ENCODE peak calls at places on chromosomes 1 and 21, in five cellular contexts. F is K562, G is sigmoid colon, R is endothelial cell of umbilical vein, L is GM23338. D is an unnamed sample.

GRCh38 chr1:65177457-65177856 is 29.5 kb downstream of the AK4 start:
- DNase-seq in F (no peak), G (no peak), R (no peak), L (no peak), D (no peak)

GRCh38 chr21:31397939-31398338 is 53.9 kb upstream of the TIAM1 start:
- DNase-seq in F (no peak), G (no peak), R (no peak), L (no peak), D (no peak)

GRCh38 chr1:7434566-7434965 is 336.5 kb upstream of the VAMP3 start:
- DNase-seq in F (no peak), G (no peak), R (no peak), L (no peak), D (no peak)

GRCh38 chr21:14836950-14837349 is 227.8 kb downstream of the NRIP1 start:
- DNase-seq in F (no peak), G (no peak), R (no peak), L (no peak), D (no peak)

GRCh38 chr1:62906428-62906886 is 122.5 kb downstream of the ATG4C start:
- DNase-seq in F (peak), G (no peak), R (peak), L (peak), D (no peak)

GRCh38 chr1:198495635-198496034 is 44.8 kb downstream of the ATP6V1G3 start:
- DNase-seq in F (no peak), G (no peak), R (no peak), L (no peak), D (no peak)

GRCh38 chr1:20648438-20648837 is 12.7 kb downstream of the DDOST start:
- DNase-seq in F (no peak), G (no peak), R (no peak), L (no peak), D (no peak)

GRCh38 chr1:227793079-227793947 is 22.2 kb upstream of the PRSS38 start:
- DNase-seq in F (no peak), G (no peak), R (no peak), L (no peak), D (no peak)

GRCh38 chr21:36718951-36719501 is 20.1 kb downstream of the SIM2 start:
- DNase-seq in F (peak), G (peak), R (no peak), L (no peak), D (no peak)

GRCh38 chr1:24391882-24392603 is 21.5 kb downstream of the STPG1 start:
- DNase-seq in F (peak), G (peak), R (peak), L (peak), D (no peak)
- TF ChIP-seq POLR2AphosphoS5 in F (no peak), G (no peak), R (no peak), L (no peak), D (no peak)

GRCh38 chr1:28871631-28872401 is 42.6 kb upstream of the EPB41 start:
- DNase-seq in F (no peak), G (no peak), R (no peak), L (no peak), D (no peak)
- TF ChIP-seq POLR2AphosphoS5 in F (no peak), G (no peak), R (no peak), L (no peak), D (no peak)

GRCh38 chr1:157405662-157406061 is 146.7 kb downstream of the FCRL5 start:
- DNase-seq in F (no peak), G (no peak), R (no peak), L (no peak), D (no peak)

GRCh38 chr1:157403608-157404007 is 148.7 kb downstream of the FCRL5 start:
- DNase-seq in F (no peak), G (no peak), R (no peak), L (no peak), D (no peak)

GRCh38 chr1:157403203-157403602 is 149.1 kb downstream of the FCRL5 start:
- DNase-seq in F (peak), G (no peak), R (no peak), L (peak), D (no peak)

GRCh38 chr1:157404614-157405013 is 147.7 kb downstream of the FCRL5 start:
- DNase-seq in F (no peak), G (no peak), R (no peak), L (no peak), D (no peak)

GRCh38 chr1:157404063-157404501 is 148.2 kb downstream of the FCRL5 start:
- DNase-seq in F (peak), G (no peak), R (peak), L (no peak), D (no peak)
- TF ChIP-seq POLR2AphosphoS5 in F (no peak), G (no peak), R (no peak), L (no peak), D (no peak)

GRCh38 chr1:15799004-15799867 is 8.2 kb downstream of the UQCRHL start:
- DNase-seq in F (peak), G (peak), R (peak), L (peak), D (peak)
- TF ChIP-seq POLR2AphosphoS5 in F (no peak), G (peak), R (peak), L (no peak), D (peak)

GRCh38 chr1:145947551-145947950 is 10.3 kb downstream of the LIX1L start:
- DNase-seq in F (no peak), G (no peak), R (no peak), L (peak), D (no peak)

GRCh38 chr1:145942405-145942804 is 15.1 kb upstream of the RBM8A start:
- DNase-seq in F (no peak), G (no peak), R (no peak), L (no peak), D (no peak)

GRCh38 chr1:145942891-145943290 is 14.9 kb downstream of the LIX1L start:
- DNase-seq in F (no peak), G (no peak), R (no peak), L (no peak), D (no peak)

GRCh38 chr1:145946477-145946986 is 11.3 kb downstream of the LIX1L start:
- DNase-seq in F (no peak), G (no peak), R (no peak), L (no peak), D (no peak)

GRCh38 chr1:145944532-145944931 is 13.3 kb downstream of the LIX1L start:
- DNase-seq in F (no peak), G (no peak), R (no peak), L (no peak), D (no peak)
- TF ChIP-seq POLR2AphosphoS5 in F (no peak), G (no peak), R (no peak), L (no peak), D (no peak)

DNA sequence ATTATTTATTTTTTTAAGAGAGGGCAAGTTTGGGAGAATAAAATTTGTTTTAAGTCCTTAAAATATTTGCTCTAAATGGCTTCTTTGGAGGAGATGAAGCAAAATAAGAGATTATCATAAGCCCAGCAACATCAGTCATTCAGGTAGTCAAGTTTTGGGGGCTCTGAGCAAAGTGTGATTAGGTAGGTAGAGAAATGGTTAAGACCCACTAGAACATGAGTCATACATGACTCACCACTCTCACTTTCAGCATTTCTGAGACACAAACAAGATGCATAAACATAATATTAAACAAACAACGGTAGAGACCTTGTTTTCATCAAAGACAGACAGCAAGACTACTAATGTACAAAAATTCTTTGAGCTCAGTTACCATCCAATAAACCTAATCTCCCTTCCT is 272.2 kb downstream of the LMO4 start:
- DNase-seq in F (no peak), G (no peak), R (no peak), L (no peak), D (no peak)
- TF ChIP-seq POLR2AphosphoS5 in F (no peak), G (no peak), R (no peak), L (no peak), D (no peak)

GRCh38 chr1:5475572-5475971 is 516.7 kb downstream of the NPHP4 start:
- DNase-seq in F (no peak), G (no peak), R (no peak), L (no peak), D (no peak)
- TF ChIP-seq POLR2AphosphoS5 in F (no peak), G (no peak), R (no peak), L (no peak), D (no peak)

GRCh38 chr1:68384321-68384813 is 65.4 kb downstream of the RPE65 start:
- DNase-seq in F (peak), G (no peak), R (peak), L (no peak), D (peak)
- TF ChIP-seq POLR2AphosphoS5 in F (no peak), G (peak), R (peak), L (no peak), D (no peak)

D was measured in Panc1.